ENCODE peak calls at places on chromosomes 5 and 9, in seven cellular contexts. L is Caco-2, B is Peyer's patch, I is fibroblast of pulmonary artery, K is testis, S is astrocyte of the spinal cord, R is tibial nerve. Y is an unnamed sample.

GRCh38 chr5:129902806-129903205 is 1.5 kb upstream of the CHSY3 start:
- DNase-seq in L (no peak), B (no peak), I (no peak), K (no peak), S (no peak), R (no peak), Y (no peak)

GRCh38 chr5:80204808-80205614 is 50.8 kb downstream of the SERINC5 start:
- DNase-seq in L (peak), B (no peak), I (peak), K (peak), S (no peak), R (no peak), Y (no peak)

GRCh38 chr5:96706433-96707111 is 44.4 kb downstream of the CAST start:
- DNase-seq in L (no peak), B (no peak), I (no peak), K (no peak), S (no peak), R (no peak), Y (peak)

GRCh38 chr9:12906646-12907045 is 131.8 kb downstream of the LURAP1L start:
- DNase-seq in L (no peak), B (no peak), I (no peak), K (no peak), S (no peak), R (no peak), Y (no peak)

GRCh38 chr5:135367070-135367469 is 32.0 kb downstream of the MACROH2A1 start:
- DNase-seq in L (no peak), B (no peak), I (no peak), K (no peak), S (no peak), R (no peak), Y (no peak)

GRCh38 chr5:97425511-97425910 is 242.5 kb upstream of the RIOK2 start:
- DNase-seq in L (no peak), B (no peak), I (peak), K (peak), S (no peak), R (no peak), Y (peak)

GRCh38 chr5:850511-851006 is at the start of gene ZDHHC11:
- DNase-seq in L (peak), B (no peak), I (no peak), K (no peak), S (no peak), R (no peak), Y (no peak)

GRCh38 chr5:151264113-151264512 is 11.1 kb downstream of the GM2A start:
- DNase-seq in L (no peak), B (no peak), I (peak), K (no peak), S (peak), R (no peak), Y (peak)

GRCh38 chr9:124802426-124802825 is 25.5 kb downstream of the OLFML2A start:
- DNase-seq in L (no peak), B (no peak), I (no peak), K (no peak), S (no peak), R (no peak), Y (no peak)

GRCh38 chr9:93659044-93659836 is 82.9 kb downstream of the PHF2 start:
- DNase-seq in L (no peak), B (no peak), I (no peak), K (no peak), S (no peak), R (no peak), Y (no peak)

GRCh38 chr5:17156463-17156862 is 61.0 kb upstream of the BASP1 start:
- DNase-seq in L (no peak), B (no peak), I (no peak), K (no peak), S (no peak), R (no peak), Y (peak)

GRCh38 chr9:33374634-33375237 is 27.6 kb downstream of the AQP7 start:
- DNase-seq in L (peak), B (peak), I (peak), K (peak), S (peak), R (peak), Y (peak)

GRCh38 chr5:11384441-11385250 is 519.6 kb downstream of the CTNND2 start:
- DNase-seq in L (no peak), B (no peak), I (no peak), K (peak), S (no peak), R (no peak), Y (peak)

GRCh38 chr5:123717139-123717538 is 205.2 kb downstream of the CSNK1G3 start:
- DNase-seq in L (no peak), B (no peak), I (peak), K (no peak), S (peak), R (no peak), Y (no peak)

GRCh38 chr5:150589791-150590601 is 50.5 kb upstream of the SYNPO start:
- DNase-seq in L (no peak), B (peak), I (peak), K (peak), S (peak), R (peak), Y (no peak)

GRCh38 chr5:56525117-56525516 is 290.2 kb upstream of the MAP3K1 start:
- DNase-seq in L (no peak), B (no peak), I (peak), K (no peak), S (peak), R (no peak), Y (peak)

GRCh38 chr5:60586307-60586901 is 113.6 kb downstream of the DEPDC1B start:
- DNase-seq in L (no peak), B (no peak), I (peak), K (no peak), S (peak), R (no peak), Y (peak)

GRCh38 chr9:93168581-93168980 is 15.4 kb upstream of the WNK2 start:
- DNase-seq in L (no peak), B (no peak), I (no peak), K (no peak), S (no peak), R (no peak), Y (no peak)

GRCh38 chr9:14131353-14132088 is 182.4 kb downstream of the NFIB start:
- DNase-seq in L (no peak), B (no peak), I (no peak), K (no peak), S (no peak), R (no peak), Y (no peak)

GRCh38 chr5:124353016-124353415 is 393.4 kb downstream of the ZNF608 start:
- DNase-seq in L (no peak), B (no peak), I (no peak), K (no peak), S (no peak), R (no peak), Y (no peak)

GRCh38 chr5:151348789-151349188 is 1.4 kb upstream of the SLC36A2 start:
- DNase-seq in L (no peak), B (no peak), I (no peak), K (no peak), S (no peak), R (no peak), Y (no peak)

GRCh38 chr5:135241536-135241935 is 157.5 kb downstream of the MACROH2A1 start:
- DNase-seq in L (peak), B (no peak), I (no peak), K (no peak), S (no peak), R (no peak), Y (no peak)

GRCh38 chr9:15401266-15401665 is 21.4 kb upstream of the SNAPC3 start:
- DNase-seq in L (no peak), B (no peak), I (peak), K (no peak), S (peak), R (no peak), Y (no peak)

DNA sequence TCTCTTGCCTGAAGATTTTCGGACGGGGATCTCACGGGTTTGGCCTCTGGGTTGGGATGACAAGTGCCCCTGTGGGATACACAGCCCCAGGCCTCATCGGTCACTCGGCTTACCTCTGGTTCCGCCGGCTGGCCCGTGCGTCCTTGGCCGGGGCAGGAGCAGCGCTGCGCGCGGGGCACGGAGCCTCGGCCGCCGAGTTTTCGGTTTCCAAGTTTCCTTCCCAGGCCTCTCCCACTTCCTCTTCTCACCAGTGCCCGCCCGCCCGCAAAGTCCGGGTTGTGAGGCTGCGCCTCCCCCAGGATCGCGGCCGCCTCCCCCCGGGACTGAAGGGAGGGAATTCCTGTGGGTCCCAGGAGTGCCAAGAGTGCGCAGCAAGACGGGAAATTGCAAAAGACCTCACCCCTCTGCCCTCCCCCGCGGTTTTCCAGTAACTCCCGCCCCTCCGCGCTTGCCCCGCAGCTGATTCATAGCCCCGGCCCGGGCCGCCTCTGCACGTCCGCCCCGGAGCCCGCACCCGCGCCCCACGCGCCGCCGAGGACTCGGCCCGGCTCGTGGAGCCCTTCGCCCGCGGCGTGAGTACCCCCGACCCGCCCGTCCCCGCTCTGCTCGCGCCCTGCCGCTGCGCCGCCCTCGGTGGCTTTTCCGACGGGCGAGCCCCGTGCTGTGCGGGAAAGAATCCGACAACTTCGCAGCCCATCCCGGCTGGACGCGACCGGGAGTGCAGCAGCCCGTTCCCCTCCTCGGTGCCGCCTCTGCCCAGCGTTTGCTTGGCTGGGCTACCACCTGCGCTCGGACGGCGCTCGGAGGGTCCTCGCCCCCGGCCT is at the start of gene OSMR:
- DNase-seq in L (no peak), B (peak), I (peak), K (peak), S (peak), R (peak), Y (peak)
- TF ChIP-seq CTCF in L (no peak), B (no peak), I (no peak), K (no peak), S (no peak), R (no peak), Y (no peak)

DNA sequence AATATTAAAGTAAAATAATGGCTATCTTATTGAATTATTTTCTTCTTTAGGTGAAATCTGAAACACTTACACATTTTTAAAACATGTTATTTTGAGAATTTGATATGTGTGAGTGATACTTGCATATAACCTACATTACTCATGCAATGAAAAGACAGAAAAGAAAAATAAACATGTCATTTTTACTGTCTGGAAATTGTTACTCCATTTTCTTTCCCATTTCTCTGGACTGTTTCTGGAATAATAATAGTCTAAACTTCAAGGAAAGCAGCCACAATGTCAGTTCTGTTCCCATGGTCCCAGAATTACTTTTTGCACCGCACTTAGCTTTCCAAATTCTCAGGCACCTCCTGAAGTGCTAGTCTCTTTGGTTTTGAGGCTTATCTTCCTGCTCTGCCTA is 145.5 kb downstream of the PRR16 start:
- DNase-seq in L (no peak), B (no peak), I (no peak), K (no peak), S (peak), R (no peak), Y (no peak)
- H3K4me3 ChIP-seq in L (no peak), B (no peak), I (no peak), K (no peak), S (no peak), R (no peak), Y (no peak)

DNA sequence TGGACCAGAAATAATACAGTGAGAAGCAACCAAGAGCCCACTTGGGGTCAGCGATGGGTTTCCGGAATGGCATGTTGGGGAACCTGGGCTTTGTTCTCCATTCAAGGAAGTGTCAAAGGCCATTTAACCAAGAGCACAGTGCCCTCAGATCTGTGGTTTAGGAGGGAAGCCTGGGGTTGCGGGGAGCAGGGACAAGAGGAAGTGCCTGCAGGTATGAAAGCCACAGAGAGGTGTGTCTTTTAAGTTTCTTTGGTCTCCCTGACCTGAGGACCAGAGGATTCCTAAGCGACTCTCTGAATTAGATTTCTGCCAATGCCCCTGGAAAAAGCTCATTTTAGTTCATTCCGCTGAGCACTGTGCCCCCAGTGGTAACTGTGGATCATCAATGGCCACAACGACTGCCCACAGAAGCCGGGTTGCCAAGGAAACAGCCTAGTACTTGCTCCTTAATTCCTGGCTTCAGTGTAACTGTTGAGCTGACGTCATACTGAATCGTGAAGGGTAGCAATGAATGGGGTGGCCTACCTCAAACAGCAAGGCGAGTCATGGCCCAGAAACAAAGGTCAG is 107.3 kb upstream of the SPIN1 start:
- DNase-seq in L (peak), B (no peak), I (peak), K (peak), S (peak), R (no peak), Y (no peak)
- TF ChIP-seq CTCF in L (peak), B (no peak), I (no peak), K (no peak), S (no peak), R (no peak), Y (no peak)

GRCh38 chr5:108259306-108259705 is 122.6 kb downstream of the FBXL17 start:
- DNase-seq in L (no peak), B (no peak), I (peak), K (no peak), S (peak), R (no peak), Y (peak)

GRCh38 chr5:108258001-108258400 is 123.9 kb downstream of the FBXL17 start:
- DNase-seq in L (no peak), B (no peak), I (no peak), K (no peak), S (no peak), R (no peak), Y (peak)

GRCh38 chr5:108263338-108263737 is 118.6 kb downstream of the FBXL17 start:
- DNase-seq in L (no peak), B (no peak), I (no peak), K (no peak), S (no peak), R (no peak), Y (no peak)

GRCh38 chr5:108260105-108260857 is 121.6 kb downstream of the FBXL17 start:
- DNase-seq in L (peak), B (peak), I (peak), K (peak), S (peak), R (peak), Y (peak)

DNA sequence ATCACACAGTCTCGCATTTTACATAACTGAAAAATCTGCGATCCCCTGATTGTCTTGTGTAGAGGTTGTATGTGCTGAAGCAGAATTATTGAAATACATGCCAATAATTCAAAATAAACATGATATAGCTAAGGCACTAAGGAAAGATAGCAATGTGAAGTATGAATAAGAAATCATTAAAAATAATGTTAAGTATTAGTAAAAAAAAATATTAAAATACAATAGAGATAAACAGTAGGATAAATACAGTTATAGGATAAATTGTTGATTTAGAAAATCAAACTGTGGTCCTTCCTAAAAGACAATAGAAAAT is 121.1 kb downstream of the FBXL17 start:
- DNase-seq in L (no peak), B (no peak), I (no peak), K (no peak), S (no peak), R (no peak), Y (no peak)
- H3K4me3 ChIP-seq in L (no peak), B (no peak), I (no peak), K (no peak), S (no peak), R (no peak), Y (no peak)

GRCh38 chr5:143208781-143209510 is 194.5 kb downstream of the NR3C1 start:
- DNase-seq in L (no peak), B (no peak), I (no peak), K (no peak), S (no peak), R (no peak), Y (no peak)
- TF ChIP-seq CTCF in L (no peak), B (peak), I (peak), K (no peak), S (peak), R (no peak), Y (peak)

GRCh38 chr5:59276277-59276647 is 617.3 kb downstream of the PDE4D start:
- DNase-seq in L (no peak), B (no peak), I (no peak), K (no peak), S (no peak), R (no peak), Y (no peak)
- H3K4me3 ChIP-seq in L (peak), B (no peak), I (peak), K (no peak), S (peak), R (peak), Y (peak)